ENCODE peak calls at places on chromosomes 16 and 17, in four cellular contexts. One of them, this sample, is unnamed.

GRCh38 chr17:80969030-80969673 is 22.5 kb upstream of the CHMP6 start:
- DNase-seq in sigmoid colon: no peak
- DNase-seq in H9: no peak
- DNase-seq in left ventricle myocardium inferior: no peak
- DNase-seq in this sample: no peak

GRCh38 chr16:81650982-81651562 is 128.0 kb upstream of the PLCG2 start:
- DNase-seq in sigmoid colon: peak; percentile 95
- DNase-seq in H9: peak; percentile 75
- DNase-seq in left ventricle myocardium inferior: peak; percentile 78
- DNase-seq in this sample: peak; percentile 62

GRCh38 chr17:66654341-66654740 is 180.6 kb upstream of the CACNG5 start:
- DNase-seq in sigmoid colon: no peak
- DNase-seq in H9: no peak
- DNase-seq in left ventricle myocardium inferior: no peak
- DNase-seq in this sample: no peak

GRCh38 chr17:74859439-74860228 is at the start of gene GRIN2C:
- DNase-seq in sigmoid colon: no peak
- DNase-seq in H9: no peak
- DNase-seq in left ventricle myocardium inferior: no peak
- DNase-seq in this sample: no peak

GRCh38 chr16:23967018-23967417 is 131.2 kb downstream of the PRKCB start:
- DNase-seq in sigmoid colon: no peak
- DNase-seq in H9: no peak
- DNase-seq in left ventricle myocardium inferior: no peak
- DNase-seq in this sample: no peak

GRCh38 chr17:57010495-57010894 is 32.6 kb downstream of the SCPEP1 start:
- DNase-seq in sigmoid colon: no peak
- DNase-seq in H9: peak; percentile 46
- DNase-seq in left ventricle myocardium inferior: no peak
- DNase-seq in this sample: no peak

GRCh38 chr17:76497979-76498885 is 3.0 kb downstream of the RHBDF2 start:
- DNase-seq in sigmoid colon: peak; percentile 89
- DNase-seq in H9: peak; percentile 80
- DNase-seq in left ventricle myocardium inferior: peak; percentile 87
- DNase-seq in this sample: peak; percentile 59

GRCh38 chr17:63919311-63919723 is 678 bp upstream of the GH1 start:
- DNase-seq in sigmoid colon: peak; percentile 75
- DNase-seq in H9: peak; percentile 88
- DNase-seq in left ventricle myocardium inferior: no peak
- DNase-seq in this sample: no peak

DNA sequence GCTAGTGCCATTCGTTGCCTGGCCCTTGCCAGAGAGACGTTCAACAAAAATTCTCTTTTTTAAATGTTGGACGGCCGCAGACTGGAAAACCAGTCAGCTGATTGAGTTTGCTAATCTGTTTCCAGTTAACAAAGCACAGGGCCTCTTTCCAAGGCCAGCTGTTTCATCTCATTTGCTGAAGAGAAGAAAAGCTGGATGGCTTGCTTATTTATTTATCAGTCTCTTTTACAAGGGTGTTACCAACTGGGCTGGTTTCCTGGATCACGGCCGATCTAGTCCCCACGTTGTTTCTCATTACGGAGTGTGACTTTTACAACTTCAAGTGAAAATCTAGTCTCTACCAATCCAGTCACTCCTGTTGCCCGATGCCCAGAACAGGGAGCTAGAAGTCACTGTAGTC is 418.6 kb upstream of the DYNLRB2 start:
- DNase-seq in sigmoid colon: peak; percentile 81
- DNase-seq in H9: no peak
- DNase-seq in left ventricle myocardium inferior: peak; percentile 47
- DNase-seq in this sample: no peak
- H3K9me3 ChIP-seq in sigmoid colon: no peaks in the 10 kb centered on the region
- H3K9me3 ChIP-seq in H9: no peaks in the 10 kb centered on the region
- H3K9me3 ChIP-seq in left ventricle myocardium inferior: no peaks in the 10 kb centered on the region
- H3K9me3 ChIP-seq in this sample: no peaks in the 10 kb centered on the region

GRCh38 chr16:9408297-9408696 is 316.9 kb downstream of the HAPSTR1 start:
- DNase-seq in sigmoid colon: no peak
- DNase-seq in H9: no peak
- DNase-seq in left ventricle myocardium inferior: no peak
- DNase-seq in this sample: no peak
- TF ChIP-seq CTCF in sigmoid colon: no peak
- TF ChIP-seq CTCF in H9: no peak
- TF ChIP-seq CTCF in left ventricle myocardium inferior: no peak
- TF ChIP-seq CTCF in this sample: no peak

GRCh38 chr17:21823130-21823529 is 130.8 kb downstream of the KCNJ18 start:
- DNase-seq in sigmoid colon: no peak
- DNase-seq in H9: no peak
- DNase-seq in left ventricle myocardium inferior: no peak
- DNase-seq in this sample: no peak
- H3K9me3 ChIP-seq in sigmoid colon: no peaks in the 10 kb centered on the region
- H3K9me3 ChIP-seq in H9: peaks cover 74% of the 10 kb centered on the region
- H3K9me3 ChIP-seq in left ventricle myocardium inferior: peaks cover 4% of the 10 kb centered on the region
- H3K9me3 ChIP-seq in this sample: no peaks in the 10 kb centered on the region

DNA sequence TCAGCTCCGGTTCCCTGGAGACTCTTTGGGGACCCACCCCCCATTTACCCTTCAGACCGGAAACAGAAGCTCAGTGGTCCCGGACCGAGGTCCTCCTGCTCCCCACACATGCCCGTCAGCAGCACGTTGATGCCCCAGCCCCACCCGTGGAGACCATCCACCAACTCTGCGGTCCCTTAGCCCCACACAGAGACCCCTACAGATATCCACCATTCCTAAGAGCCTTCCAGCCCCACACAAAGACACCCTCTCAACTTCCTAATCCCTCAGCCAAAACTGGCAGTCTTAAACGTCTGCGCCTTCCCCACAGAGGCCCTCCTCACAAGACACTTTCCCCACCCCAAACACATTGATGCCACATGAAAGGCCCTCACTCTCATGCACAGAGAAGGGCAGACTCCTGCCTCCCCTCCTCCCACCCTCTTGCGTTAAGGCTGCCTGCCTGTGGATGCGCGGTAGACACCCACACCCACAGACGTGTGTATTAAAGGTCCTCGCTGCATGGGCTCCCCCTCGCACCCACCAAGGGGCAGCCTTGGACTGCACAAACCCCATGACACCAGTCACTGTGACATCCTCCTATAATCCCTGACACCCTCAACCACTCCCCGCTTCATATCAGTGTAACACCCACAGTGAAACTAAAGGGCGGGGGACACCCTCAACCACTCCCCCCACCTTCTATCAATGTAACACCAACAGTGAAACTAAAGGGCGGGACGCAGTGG is 58.2 kb upstream of the RPH3AL start:
- DNase-seq in sigmoid colon: no peak
- DNase-seq in H9: peak; percentile 61
- DNase-seq in left ventricle myocardium inferior: no peak
- DNase-seq in this sample: peak; percentile 51
- TF ChIP-seq CTCF in sigmoid colon: no peak
- TF ChIP-seq CTCF in H9: peak; percentile 29
- TF ChIP-seq CTCF in left ventricle myocardium inferior: no peak
- TF ChIP-seq CTCF in this sample: no peak

GRCh38 chr16:3220839-3221238 is 14.1 kb downstream of the ZNF200 start:
- DNase-seq in sigmoid colon: no peak
- DNase-seq in H9: no peak
- DNase-seq in left ventricle myocardium inferior: no peak
- DNase-seq in this sample: no peak
- H3K9me3 ChIP-seq in sigmoid colon: peaks cover 33% of the 10 kb centered on the region
- H3K9me3 ChIP-seq in H9: peaks cover 34% of the 10 kb centered on the region
- H3K9me3 ChIP-seq in left ventricle myocardium inferior: peaks cover 91% of the 10 kb centered on the region
- H3K9me3 ChIP-seq in this sample: peaks cover 56% of the 10 kb centered on the region

DNA sequence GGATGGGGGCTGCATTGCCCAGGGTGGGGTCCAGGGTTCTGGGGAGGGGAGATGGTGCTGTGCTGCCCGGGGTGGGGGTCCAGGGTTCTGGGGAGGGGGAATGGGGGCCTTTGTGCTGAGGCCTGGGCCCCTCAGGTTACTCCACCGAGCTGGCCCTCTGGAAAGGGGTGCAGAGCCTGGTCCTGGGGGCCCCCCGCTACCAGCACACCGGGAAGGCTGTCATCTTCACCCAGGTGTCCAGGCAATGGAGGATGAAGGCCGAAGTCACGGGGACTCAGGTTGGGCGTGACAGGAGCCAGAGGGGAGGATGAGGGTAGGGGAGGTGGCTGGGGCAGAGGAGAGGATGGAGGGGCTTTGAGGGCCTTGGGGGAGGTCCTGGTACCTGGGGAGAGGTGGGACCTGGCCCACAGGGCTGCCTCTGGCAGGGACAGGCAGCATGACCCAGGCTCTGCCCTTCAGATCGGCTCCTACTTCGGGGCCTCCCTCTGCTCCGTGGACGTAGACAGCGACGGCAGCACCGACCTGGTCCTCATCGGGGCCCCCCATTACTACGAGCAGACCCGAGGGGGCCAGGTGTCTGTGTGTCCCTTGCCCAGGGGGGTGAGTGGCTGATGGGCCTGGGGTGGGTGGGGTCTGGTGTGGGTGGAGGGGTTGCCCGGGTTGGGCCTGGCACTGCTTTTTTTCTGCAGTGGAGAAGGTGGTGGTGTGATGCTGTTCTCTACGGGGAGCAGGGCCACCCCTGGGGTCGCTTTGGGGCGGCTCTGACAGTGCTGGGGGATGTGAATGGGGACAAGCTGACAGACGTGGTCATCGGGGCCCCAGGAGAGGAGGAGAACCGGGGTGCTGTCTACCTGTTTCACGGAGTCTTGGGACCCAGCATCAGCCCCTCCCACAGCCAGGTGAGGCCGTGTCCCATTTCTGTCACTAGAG is 7.8 kb downstream of the ITGAX start:
- DNase-seq in sigmoid colon: no peak
- DNase-seq in H9: no peak
- DNase-seq in left ventricle myocardium inferior: no peak
- DNase-seq in this sample: no peak
- TF ChIP-seq CTCF in sigmoid colon: no peak
- TF ChIP-seq CTCF in H9: no peak
- TF ChIP-seq CTCF in left ventricle myocardium inferior: no peak
- TF ChIP-seq CTCF in this sample: no peak

DNA sequence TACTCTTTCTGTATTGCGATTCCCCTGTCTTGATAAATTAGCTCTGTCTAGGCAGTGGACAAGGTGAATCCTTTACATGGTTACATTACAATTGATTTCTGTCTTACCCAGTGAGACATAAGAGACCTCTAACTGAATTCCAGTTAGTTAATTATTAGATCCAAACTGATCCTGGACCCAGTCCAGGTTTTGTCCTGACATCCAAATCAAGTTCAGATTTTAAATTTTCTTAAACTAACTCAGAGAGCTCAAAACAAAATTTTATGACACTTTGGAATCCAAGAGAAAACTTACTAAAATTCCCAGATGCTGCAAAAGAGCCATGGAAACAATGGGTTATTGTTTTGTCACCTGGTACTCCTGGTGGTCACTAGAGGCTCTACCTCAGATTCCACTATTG is 2166.6 kb downstream of the TP53TG3F start:
- DNase-seq in sigmoid colon: no peak
- DNase-seq in H9: no peak
- DNase-seq in left ventricle myocardium inferior: no peak
- DNase-seq in this sample: no peak
- H3K9me3 ChIP-seq in sigmoid colon: no peaks in the 10 kb centered on the region
- H3K9me3 ChIP-seq in H9: peaks cover 86% of the 10 kb centered on the region
- H3K9me3 ChIP-seq in left ventricle myocardium inferior: no peaks in the 10 kb centered on the region
- H3K9me3 ChIP-seq in this sample: peaks cover 74% of the 10 kb centered on the region